ENCODE peak calls at places on chromosomes 4 and X, in seven cellular contexts. One of them, this sample, is unnamed.

GRCh38 chrX:115650449-115650848 is 89.5 kb downstream of the PLS3 start:
- DNase-seq in A549: no peak
- DNase-seq in breast epithelium: no peak
- DNase-seq in HCT116: no peak
- DNase-seq in lower leg skin: no peak
- DNase-seq in H1: no peak
- DNase-seq in Peyer's patch: no peak
- DNase-seq in this sample: no peak

GRCh38 chrX:106952988-106953387 is 32.8 kb downstream of the CLDN2 start:
- DNase-seq in A549: no peak
- DNase-seq in breast epithelium: no peak
- DNase-seq in HCT116: no peak
- DNase-seq in lower leg skin: no peak
- DNase-seq in H1: no peak
- DNase-seq in Peyer's patch: no peak
- DNase-seq in this sample: peak; percentile 1

GRCh38 chr4:53929955-53930798 is 134.2 kb downstream of the CHIC2 start:
- DNase-seq in A549: peak; percentile 65
- DNase-seq in breast epithelium: no peak
- DNase-seq in HCT116: peak; percentile 68
- DNase-seq in lower leg skin: peak; percentile 91
- DNase-seq in H1: peak; percentile 65
- DNase-seq in Peyer's patch: peak; percentile 86
- DNase-seq in this sample: peak; percentile 63

GRCh38 chr4:6878451-6879059 is 31.1 kb upstream of the TBC1D14 start:
- DNase-seq in A549: no peak
- DNase-seq in breast epithelium: no peak
- DNase-seq in HCT116: no peak
- DNase-seq in lower leg skin: no peak
- DNase-seq in H1: no peak
- DNase-seq in Peyer's patch: no peak
- DNase-seq in this sample: no peak

GRCh38 chr4:104743141-104743748 is 248.6 kb upstream of the CXXC4 start:
- DNase-seq in A549: no peak
- DNase-seq in breast epithelium: no peak
- DNase-seq in HCT116: no peak
- DNase-seq in lower leg skin: no peak
- DNase-seq in H1: no peak
- DNase-seq in Peyer's patch: no peak
- DNase-seq in this sample: no peak

GRCh38 chr4:186932631-186933150 is 209.0 kb upstream of the FAT1 start:
- DNase-seq in A549: no peak
- DNase-seq in breast epithelium: no peak
- DNase-seq in HCT116: peak; percentile 99
- DNase-seq in lower leg skin: no peak
- DNase-seq in H1: no peak
- DNase-seq in Peyer's patch: no peak
- DNase-seq in this sample: no peak

GRCh38 chrX:148661035-148661434 is 160.6 kb downstream of the AFF2 start:
- DNase-seq in A549: no peak
- DNase-seq in breast epithelium: no peak
- DNase-seq in HCT116: no peak
- DNase-seq in lower leg skin: no peak
- DNase-seq in H1: no peak
- DNase-seq in Peyer's patch: no peak
- DNase-seq in this sample: peak; percentile 1

GRCh38 chr4:80216100-80216761 is 18.9 kb downstream of the PRDM8 start:
- DNase-seq in A549: no peak
- DNase-seq in breast epithelium: no peak
- DNase-seq in HCT116: no peak
- DNase-seq in lower leg skin: no peak
- DNase-seq in H1: no peak
- DNase-seq in Peyer's patch: no peak
- DNase-seq in this sample: no peak

GRCh38 chr4:26878729-26879415 is 18.2 kb downstream of the STIM2 start:
- DNase-seq in A549: no peak
- DNase-seq in breast epithelium: no peak
- DNase-seq in HCT116: no peak
- DNase-seq in lower leg skin: no peak
- DNase-seq in H1: no peak
- DNase-seq in Peyer's patch: no peak
- DNase-seq in this sample: no peak

GRCh38 chr4:52704676-52705075 is 45.6 kb upstream of the USP46 start:
- DNase-seq in A549: no peak
- DNase-seq in breast epithelium: no peak
- DNase-seq in HCT116: no peak
- DNase-seq in lower leg skin: no peak
- DNase-seq in H1: no peak
- DNase-seq in Peyer's patch: no peak
- DNase-seq in this sample: no peak

GRCh38 chrX:78029663-78030062 is 60.2 kb upstream of the PGAM4 start:
- DNase-seq in A549: peak; percentile 6
- DNase-seq in breast epithelium: peak; percentile 49
- DNase-seq in HCT116: no peak
- DNase-seq in lower leg skin: no peak
- DNase-seq in H1: no peak
- DNase-seq in Peyer's patch: peak; percentile 52
- DNase-seq in this sample: peak; percentile 59

DNA sequence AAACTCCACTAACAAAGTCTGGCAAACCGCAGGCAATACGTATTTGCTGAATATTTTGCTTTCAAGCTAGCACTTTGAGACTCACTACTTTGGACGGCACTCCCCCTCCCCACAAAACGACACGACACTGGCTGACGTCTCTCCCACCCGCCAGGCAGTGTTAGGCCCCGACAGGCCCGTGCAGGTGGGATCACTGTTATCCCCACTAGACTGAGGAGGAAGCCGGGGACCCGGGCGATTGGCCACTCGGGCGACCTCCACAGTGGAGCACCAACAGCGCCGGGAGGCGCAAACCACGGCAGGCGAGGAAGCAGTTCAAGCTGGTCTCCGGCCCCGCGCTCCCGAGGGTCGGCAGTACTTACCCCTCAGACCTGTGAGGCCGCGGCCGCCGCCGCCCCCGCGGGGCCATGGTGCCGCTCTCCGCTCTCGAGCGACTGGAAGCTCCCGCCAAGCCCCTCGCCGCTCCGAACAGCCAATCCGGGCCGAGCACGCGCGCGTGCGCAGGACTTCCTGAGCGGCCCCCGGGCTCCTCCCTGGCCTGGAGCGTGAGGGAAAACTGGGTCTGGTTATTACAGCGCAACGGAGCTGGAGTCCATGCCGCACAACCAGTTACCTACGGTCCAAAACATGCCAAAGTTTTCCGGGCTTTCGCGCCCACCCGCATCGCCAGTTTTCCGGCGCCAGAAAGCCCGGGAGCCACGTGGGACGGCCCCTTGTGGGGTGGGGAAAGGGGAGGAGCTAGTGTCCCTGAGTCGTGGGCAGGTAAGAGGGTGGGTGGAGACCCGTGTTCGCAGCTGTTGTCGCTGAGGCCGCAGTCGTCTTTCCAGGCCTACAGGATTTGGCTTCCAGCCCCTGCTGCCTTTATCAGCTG is at the start of gene CENPU:
- DNase-seq in A549: peak; percentile 91
- DNase-seq in breast epithelium: peak; percentile 94
- DNase-seq in HCT116: peak; percentile 91
- DNase-seq in lower leg skin: peak; percentile 99
- DNase-seq in H1: peak; percentile 99
- DNase-seq in Peyer's patch: peak; percentile 98
- DNase-seq in this sample: peak; percentile 99
- TF ChIP-seq POLR2A in A549: peak; percentile 54
- TF ChIP-seq POLR2A in breast epithelium: peak; percentile 41
- TF ChIP-seq POLR2A in HCT116: no peak
- TF ChIP-seq POLR2A in lower leg skin: no peak
- TF ChIP-seq POLR2A in H1: peak; percentile 80
- TF ChIP-seq POLR2A in Peyer's patch: peak; percentile 92
- TF ChIP-seq POLR2A in this sample: peak; percentile 94

GRCh38 chr4:3462321-3462789 is 751 bp upstream of the DOK7 start:
- DNase-seq in A549: no peak
- DNase-seq in breast epithelium: no peak
- DNase-seq in HCT116: no peak
- DNase-seq in lower leg skin: no peak
- DNase-seq in H1: no peak
- DNase-seq in Peyer's patch: no peak
- DNase-seq in this sample: no peak

GRCh38 chr4:3464349-3464905 is 1.3 kb downstream of the DOK7 start:
- DNase-seq in A549: no peak
- DNase-seq in breast epithelium: no peak
- DNase-seq in HCT116: no peak
- DNase-seq in lower leg skin: no peak
- DNase-seq in H1: no peak
- DNase-seq in Peyer's patch: no peak
- DNase-seq in this sample: no peak

GRCh38 chr4:3461515-3462291 is 1.4 kb upstream of the DOK7 start:
- DNase-seq in A549: no peak
- DNase-seq in breast epithelium: peak; percentile 91
- DNase-seq in HCT116: no peak
- DNase-seq in lower leg skin: no peak
- DNase-seq in H1: no peak
- DNase-seq in Peyer's patch: peak; percentile 58
- DNase-seq in this sample: no peak

GRCh38 chr4:3463556-3464348 is 646 bp downstream of the DOK7 start:
- DNase-seq in A549: no peak
- DNase-seq in breast epithelium: no peak
- DNase-seq in HCT116: no peak
- DNase-seq in lower leg skin: no peak
- DNase-seq in H1: no peak
- DNase-seq in Peyer's patch: no peak
- DNase-seq in this sample: no peak

DNA sequence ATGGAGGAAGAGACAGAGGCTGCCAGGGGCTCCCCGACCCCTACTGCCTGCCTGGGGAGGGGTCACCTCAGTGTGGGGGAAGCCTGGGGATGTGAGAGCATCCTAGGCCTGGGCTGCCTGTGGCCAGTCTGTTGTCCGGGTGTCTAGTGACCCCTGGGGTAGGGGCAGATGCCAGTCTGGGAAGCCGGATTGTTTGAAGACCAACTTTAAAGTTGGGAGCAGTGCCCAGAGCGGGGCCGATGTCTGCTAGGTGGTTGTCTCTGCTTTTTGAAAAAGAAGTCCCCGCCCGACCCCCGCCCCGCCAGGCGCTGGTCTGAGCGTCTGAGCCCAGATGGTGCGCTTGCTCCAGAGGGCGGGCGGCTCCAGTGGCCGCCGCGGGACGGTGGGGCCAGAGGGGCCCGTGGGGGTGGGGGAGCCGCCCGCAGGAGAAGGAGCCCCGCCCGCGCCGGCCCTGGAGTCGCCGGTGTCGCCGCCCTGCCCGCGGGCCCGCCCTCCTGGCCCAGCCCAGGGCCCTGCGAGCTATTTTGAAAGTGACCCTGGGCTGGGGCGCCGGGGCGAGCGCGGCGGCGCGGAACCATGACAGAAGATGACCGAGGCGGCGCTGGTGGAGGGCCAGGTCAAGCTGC is at the start of gene DOK7:
- DNase-seq in A549: no peak
- DNase-seq in breast epithelium: no peak
- DNase-seq in HCT116: no peak
- DNase-seq in lower leg skin: no peak
- DNase-seq in H1: no peak
- DNase-seq in Peyer's patch: no peak
- DNase-seq in this sample: no peak
- TF ChIP-seq POLR2A in A549: no peak
- TF ChIP-seq POLR2A in breast epithelium: no peak
- TF ChIP-seq POLR2A in HCT116: no peak
- TF ChIP-seq POLR2A in lower leg skin: no peak
- TF ChIP-seq POLR2A in H1: no peak
- TF ChIP-seq POLR2A in Peyer's patch: no peak
- TF ChIP-seq POLR2A in this sample: no peak

GRCh38 chr4:76582817-76583087 is 147.7 kb downstream of the SHROOM3 start:
- DNase-seq in A549: no peak
- DNase-seq in breast epithelium: no peak
- DNase-seq in HCT116: no peak
- DNase-seq in lower leg skin: no peak
- DNase-seq in H1: no peak
- DNase-seq in Peyer's patch: no peak
- DNase-seq in this sample: no peak

GRCh38 chr4:76585270-76585669 is 150.2 kb downstream of the SHROOM3 start:
- DNase-seq in A549: no peak
- DNase-seq in breast epithelium: no peak
- DNase-seq in HCT116: no peak
- DNase-seq in lower leg skin: no peak
- DNase-seq in H1: no peak
- DNase-seq in Peyer's patch: no peak
- DNase-seq in this sample: no peak

GRCh38 chr4:76584235-76585152 is 149.5 kb downstream of the SHROOM3 start:
- DNase-seq in A549: no peak
- DNase-seq in breast epithelium: no peak
- DNase-seq in HCT116: no peak
- DNase-seq in lower leg skin: no peak
- DNase-seq in H1: no peak
- DNase-seq in Peyer's patch: no peak
- DNase-seq in this sample: no peak

GRCh38 chr4:76588268-76588667 is 153.2 kb downstream of the SHROOM3 start:
- DNase-seq in A549: no peak
- DNase-seq in breast epithelium: no peak
- DNase-seq in HCT116: no peak
- DNase-seq in lower leg skin: no peak
- DNase-seq in H1: no peak
- DNase-seq in Peyer's patch: no peak
- DNase-seq in this sample: no peak

DNA sequence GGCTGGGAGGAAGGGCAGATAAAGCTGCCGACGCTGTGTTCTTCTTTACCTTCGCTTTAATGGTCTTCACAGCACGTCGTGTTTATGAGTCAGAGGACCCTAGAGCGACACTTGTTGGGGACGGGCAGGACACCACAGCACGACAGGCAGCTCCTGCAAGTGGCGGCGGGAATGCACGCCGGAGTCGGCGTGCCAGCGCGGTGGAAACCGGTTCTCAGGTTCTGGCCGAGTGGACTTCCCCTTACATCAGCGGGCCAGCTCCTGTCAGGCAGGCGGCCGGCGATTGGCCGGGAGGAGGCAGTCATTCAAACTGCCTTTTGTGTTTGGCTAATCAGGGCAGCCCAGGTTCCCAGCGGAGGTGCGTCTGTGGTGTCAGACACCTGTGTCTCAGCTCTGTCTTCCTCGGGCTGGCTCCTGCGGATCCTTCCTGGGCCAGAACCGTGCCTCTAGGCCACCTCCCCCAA is 150.9 kb downstream of the SHROOM3 start:
- DNase-seq in A549: peak; percentile 71
- DNase-seq in breast epithelium: peak; percentile 92
- DNase-seq in HCT116: peak; percentile 81
- DNase-seq in lower leg skin: peak; percentile 91
- DNase-seq in H1: peak; percentile 87
- DNase-seq in Peyer's patch: peak; percentile 93
- DNase-seq in this sample: no peak
- TF ChIP-seq POLR2A in A549: no peak
- TF ChIP-seq POLR2A in breast epithelium: peak; percentile 65
- TF ChIP-seq POLR2A in HCT116: no peak
- TF ChIP-seq POLR2A in lower leg skin: no peak
- TF ChIP-seq POLR2A in H1: no peak
- TF ChIP-seq POLR2A in Peyer's patch: peak; percentile 98
- TF ChIP-seq POLR2A in this sample: no peak

DNA sequence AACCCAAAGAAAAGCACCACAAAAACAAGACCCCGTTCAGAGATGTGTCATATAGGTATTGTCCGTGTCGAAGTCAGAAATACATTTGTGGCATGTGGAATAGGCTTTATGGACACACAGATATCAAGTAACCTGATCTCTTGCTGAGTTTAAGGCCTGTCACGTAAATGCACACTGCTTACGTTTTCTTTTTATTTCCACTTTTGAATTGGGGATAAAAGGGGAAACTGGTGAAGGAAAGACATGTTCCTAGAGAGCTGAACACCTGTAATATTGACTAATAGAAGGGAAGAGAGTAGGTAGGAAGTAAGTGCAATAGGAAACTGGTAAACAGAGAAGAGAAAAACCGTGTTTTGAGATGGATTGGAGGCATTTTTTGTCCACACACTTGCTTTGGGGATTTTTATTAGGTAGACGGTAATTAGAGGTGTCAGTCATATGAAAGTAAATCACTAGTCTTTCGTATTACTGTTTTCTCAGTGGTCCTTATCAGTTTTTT is 24.9 kb downstream of the TMEM131L start:
- DNase-seq in A549: no peak
- DNase-seq in breast epithelium: no peak
- DNase-seq in HCT116: no peak
- DNase-seq in lower leg skin: no peak
- DNase-seq in H1: no peak
- DNase-seq in Peyer's patch: no peak
- DNase-seq in this sample: no peak
- TF ChIP-seq POLR2A in A549: no peak
- TF ChIP-seq POLR2A in breast epithelium: no peak
- TF ChIP-seq POLR2A in HCT116: no peak
- TF ChIP-seq POLR2A in lower leg skin: no peak
- TF ChIP-seq POLR2A in H1: no peak
- TF ChIP-seq POLR2A in Peyer's patch: no peak
- TF ChIP-seq POLR2A in this sample: no peak

This sample was measured in erythroblast.